ENCODE peak calls at places on chromosomes 7 and 10, in seven cellular contexts. One of them, this sample, is unnamed.

GRCh38 chr10:878333-878753 is 53.2 kb downstream of the LARP4B start:
- DNase-seq in K562: no peak
- DNase-seq in HepG2: no peak
- DNase-seq in H1: no peak
- DNase-seq in GM12878: no peak
- DNase-seq in SK-N-SH: no peak
- DNase-seq in HCT116: no peak
- DNase-seq in this sample: no peak

GRCh38 chr10:17958049-17958448 is 6.3 kb downstream of the SLC39A12 start:
- DNase-seq in H1: no peak
- DNase-seq in HCT116: no peak
- DNase-seq in K562: no peak
- DNase-seq in SK-N-SH: no peak
- DNase-seq in HepG2: no peak
- DNase-seq in GM12878: no peak
- DNase-seq in this sample: no peak

GRCh38 chr10:64090865-64091264 is 569.7 kb downstream of the REEP3 start:
- DNase-seq in HCT116: no peak
- DNase-seq in GM12878: no peak
- DNase-seq in HepG2: no peak
- DNase-seq in SK-N-SH: no peak
- DNase-seq in H1: no peak
- DNase-seq in K562: no peak
- DNase-seq in this sample: no peak

GRCh38 chr10:49613160-49613881 is 516 bp upstream of the CHAT start:
- DNase-seq in GM12878: no peak
- DNase-seq in K562: no peak
- DNase-seq in HCT116: no peak
- DNase-seq in SK-N-SH: no peak
- DNase-seq in HepG2: no peak
- DNase-seq in H1: peak; percentile 50
- DNase-seq in this sample: no peak

GRCh38 chr10:27252267-27253000 is 11.8 kb upstream of the ACBD5 start:
- DNase-seq in GM12878: peak; percentile 27
- DNase-seq in HCT116: no peak
- DNase-seq in K562: peak; percentile 83
- DNase-seq in H1: peak; percentile 96
- DNase-seq in HepG2: no peak
- DNase-seq in SK-N-SH: no peak
- DNase-seq in this sample: no peak

GRCh38 chr10:3239066-3239919 is 66.7 kb upstream of the PITRM1 start:
- DNase-seq in HepG2: peak; percentile 28
- DNase-seq in HCT116: peak; percentile 45
- DNase-seq in H1: peak; percentile 85
- DNase-seq in K562: peak; percentile 62
- DNase-seq in SK-N-SH: peak; percentile 81
- DNase-seq in GM12878: no peak
- DNase-seq in this sample: peak; percentile 71

GRCh38 chr10:89207181-89207800 is at the start of gene CH25H:
- DNase-seq in HepG2: no peak
- DNase-seq in SK-N-SH: peak; percentile 72
- DNase-seq in GM12878: no peak
- DNase-seq in HCT116: no peak
- DNase-seq in H1: no peak
- DNase-seq in K562: no peak
- DNase-seq in this sample: peak; percentile 44

GRCh38 chr7:26449175-26450165 is 157.8 kb downstream of the SNX10 start:
- DNase-seq in GM12878: no peak
- DNase-seq in HepG2: no peak
- DNase-seq in HCT116: no peak
- DNase-seq in K562: no peak
- DNase-seq in H1: no peak
- DNase-seq in SK-N-SH: no peak
- DNase-seq in this sample: no peak

GRCh38 chr10:11861811-11862210 is 38.7 kb downstream of the PROSER2 start:
- DNase-seq in GM12878: no peak
- DNase-seq in HCT116: no peak
- DNase-seq in SK-N-SH: no peak
- DNase-seq in K562: no peak
- DNase-seq in HepG2: no peak
- DNase-seq in H1: no peak
- DNase-seq in this sample: no peak

GRCh38 chr7:158049271-158049670 is 538.4 kb downstream of the PTPRN2 start:
- DNase-seq in H1: no peak
- DNase-seq in HCT116: no peak
- DNase-seq in SK-N-SH: no peak
- DNase-seq in HepG2: no peak
- DNase-seq in K562: no peak
- DNase-seq in GM12878: no peak
- DNase-seq in this sample: no peak

GRCh38 chr10:34791228-34791627 is 23.9 kb downstream of the PARD3 start:
- DNase-seq in SK-N-SH: no peak
- DNase-seq in GM12878: no peak
- DNase-seq in H1: no peak
- DNase-seq in HCT116: no peak
- DNase-seq in HepG2: no peak
- DNase-seq in K562: no peak
- DNase-seq in this sample: no peak

GRCh38 chr10:34794835-34795234 is 20.3 kb downstream of the PARD3 start:
- DNase-seq in HCT116: no peak
- DNase-seq in H1: no peak
- DNase-seq in GM12878: no peak
- DNase-seq in SK-N-SH: no peak
- DNase-seq in HepG2: no peak
- DNase-seq in K562: no peak
- DNase-seq in this sample: no peak

GRCh38 chr10:34792881-34793280 is 22.2 kb downstream of the PARD3 start:
- DNase-seq in GM12878: no peak
- DNase-seq in HepG2: no peak
- DNase-seq in K562: no peak
- DNase-seq in H1: no peak
- DNase-seq in HCT116: no peak
- DNase-seq in SK-N-SH: peak; percentile 59
- DNase-seq in this sample: no peak

GRCh38 chr10:34789993-34790506 is 25.0 kb downstream of the PARD3 start:
- DNase-seq in SK-N-SH: peak; percentile 39
- DNase-seq in K562: no peak
- DNase-seq in HCT116: no peak
- DNase-seq in H1: no peak
- DNase-seq in HepG2: peak; percentile 39
- DNase-seq in GM12878: no peak
- DNase-seq in this sample: no peak

GRCh38 chr10:34791947-34792346 is 23.1 kb downstream of the PARD3 start:
- DNase-seq in SK-N-SH: no peak
- DNase-seq in K562: peak; percentile 36
- DNase-seq in H1: no peak
- DNase-seq in GM12878: no peak
- DNase-seq in HepG2: no peak
- DNase-seq in HCT116: no peak
- DNase-seq in this sample: no peak
- TF ChIP-seq JUND in SK-N-SH: no peak
- TF ChIP-seq JUND in K562: no peak
- TF ChIP-seq JUND in H1: no peak
- TF ChIP-seq JUND in GM12878: no peak
- TF ChIP-seq JUND in HepG2: no peak
- TF ChIP-seq JUND in HCT116: no peak
- TF ChIP-seq JUND in this sample: no peak

GRCh38 chr10:34047389-34047788 is 712.9 kb upstream of the NRP1 start:
- DNase-seq in H1: no peak
- DNase-seq in GM12878: no peak
- DNase-seq in SK-N-SH: no peak
- DNase-seq in HepG2: no peak
- DNase-seq in K562: no peak
- DNase-seq in HCT116: no peak
- DNase-seq in this sample: no peak

GRCh38 chr10:34046651-34047050 is 712.2 kb upstream of the NRP1 start:
- DNase-seq in H1: no peak
- DNase-seq in HCT116: no peak
- DNase-seq in SK-N-SH: no peak
- DNase-seq in HepG2: no peak
- DNase-seq in K562: no peak
- DNase-seq in GM12878: no peak
- DNase-seq in this sample: no peak

GRCh38 chr10:34045571-34046190 is 711.2 kb upstream of the NRP1 start:
- DNase-seq in H1: no peak
- DNase-seq in K562: no peak
- DNase-seq in HepG2: no peak
- DNase-seq in HCT116: no peak
- DNase-seq in SK-N-SH: no peak
- DNase-seq in GM12878: no peak
- DNase-seq in this sample: no peak

GRCh38 chr10:34049469-34049868 is 715.0 kb upstream of the NRP1 start:
- DNase-seq in SK-N-SH: no peak
- DNase-seq in K562: no peak
- DNase-seq in HCT116: no peak
- DNase-seq in GM12878: no peak
- DNase-seq in H1: no peak
- DNase-seq in HepG2: no peak
- DNase-seq in this sample: no peak

DNA sequence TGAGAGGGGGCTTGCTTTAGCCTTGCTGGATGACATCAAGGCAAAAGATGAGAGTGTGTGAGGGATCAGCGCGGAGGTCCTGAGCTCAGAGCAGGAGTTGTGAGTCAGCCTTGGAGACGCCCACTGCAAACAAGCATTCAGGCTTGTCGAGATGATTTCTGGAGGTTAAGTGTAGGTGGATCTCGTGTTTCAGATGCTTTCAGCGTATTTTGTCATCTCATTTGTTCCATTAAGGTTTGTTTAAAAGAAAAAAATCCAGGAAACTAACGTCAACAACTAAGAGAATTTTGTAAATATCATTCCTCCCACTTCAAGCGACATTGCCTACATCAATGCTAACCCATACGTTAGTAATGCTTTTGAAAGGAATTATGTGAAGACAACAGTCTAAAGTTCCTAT is 715.4 kb upstream of the NRP1 start:
- DNase-seq in HCT116: no peak
- DNase-seq in H1: no peak
- DNase-seq in HepG2: no peak
- DNase-seq in SK-N-SH: no peak
- DNase-seq in GM12878: no peak
- DNase-seq in K562: no peak
- DNase-seq in this sample: no peak
- TF ChIP-seq JUND in HCT116: no peak
- TF ChIP-seq JUND in H1: no peak
- TF ChIP-seq JUND in HepG2: no peak
- TF ChIP-seq JUND in SK-N-SH: no peak
- TF ChIP-seq JUND in GM12878: no peak
- TF ChIP-seq JUND in K562: no peak
- TF ChIP-seq JUND in this sample: no peak

GRCh38 chr7:91266067-91266930 is 2.1 kb downstream of the FZD1 start:
- DNase-seq in H1: peak; percentile 56
- DNase-seq in GM12878: no peak
- DNase-seq in HepG2: no peak
- DNase-seq in SK-N-SH: peak; percentile 30
- DNase-seq in K562: no peak
- DNase-seq in HCT116: no peak
- DNase-seq in this sample: no peak
- TF ChIP-seq JUND in H1: no peak
- TF ChIP-seq JUND in GM12878: no peak
- TF ChIP-seq JUND in HepG2: no peak
- TF ChIP-seq JUND in SK-N-SH: no peak
- TF ChIP-seq JUND in K562: no peak
- TF ChIP-seq JUND in HCT116: no peak
- TF ChIP-seq JUND in this sample: no peak

GRCh38 chr7:41700044-41700471 is 2.8 kb downstream of the INHBA start:
- DNase-seq in K562: no peak
- DNase-seq in SK-N-SH: no peak
- DNase-seq in GM12878: no peak
- DNase-seq in H1: peak; percentile 47
- DNase-seq in HepG2: no peak
- DNase-seq in HCT116: no peak
- DNase-seq in this sample: no peak
- TF ChIP-seq JUND in K562: no peak
- TF ChIP-seq JUND in SK-N-SH: no peak
- TF ChIP-seq JUND in GM12878: no peak
- TF ChIP-seq JUND in H1: no peak
- TF ChIP-seq JUND in HepG2: no peak
- TF ChIP-seq JUND in HCT116: no peak
- TF ChIP-seq JUND in this sample: no peak

This sample was measured in T47D.